ENCODE peak calls at places on chromosomes 12 and 14, in five cellular contexts. G is amniotic stem cell; S is lung; X is fibroblast of the aortic adventitia; N is activated T-cell treated with anti-CD3 and anti-CD28 coated beads, Interleukin-2, amount 50 U/mL, for 4 hours. D is an unnamed sample.

GRCh38 chr12:102769323-102769916 is 147.6 kb downstream of the PAH start:
- DNase-seq in G (peak; percentile 44), S (peak; percentile 37), X (peak; percentile 52), N (no peak), D (peak; percentile 48)

GRCh38 chr12:114762490-114763110 is 78.6 kb upstream of the TBX3 start:
- DNase-seq in G (no peak), S (no peak), X (peak; percentile 16), N (no peak), D (no peak)

GRCh38 chr12:102344691-102345090 is 135.7 kb downstream of the IGF1 start:
- DNase-seq in G (no peak), S (no peak), X (no peak), N (no peak), D (no peak)

GRCh38 chr14:100106260-100106659 is 41.0 kb downstream of the EVL start:
- DNase-seq in G (no peak), S (no peak), X (no peak), N (no peak), D (no peak)

GRCh38 chr12:98998697-98999299 is 353.7 kb downstream of the APAF1 start:
- DNase-seq in G (peak; percentile 29), S (no peak), X (peak; percentile 67), N (no peak), D (no peak)

GRCh38 chr12:57983858-57984505 is 42.6 kb downstream of the ATP23 start:
- DNase-seq in G (no peak), S (no peak), X (no peak), N (no peak), D (no peak)

GRCh38 chr12:101969-102878 is 35.7 kb downstream of the IQSEC3 start:
- DNase-seq in G (no peak), S (no peak), X (no peak), N (no peak), D (no peak)

GRCh38 chr12:55996201-55996714 is 818 bp upstream of the SUOX start:
- DNase-seq in G (peak; percentile 20), S (peak; percentile 67), X (peak; percentile 82), N (peak; percentile 58), D (peak; percentile 57)

GRCh38 chr12:66482880-66483279 is 180.6 kb downstream of the HELB start:
- DNase-seq in G (no peak), S (no peak), X (no peak), N (no peak), D (no peak)

GRCh38 chr12:80598004-80598606 is 109.3 kb upstream of the MYF6 start:
- DNase-seq in G (peak; percentile 82), S (no peak), X (peak; percentile 86), N (no peak), D (peak; percentile 3)

GRCh38 chr12:101804409-101804808 is 26.4 kb downstream of the GNPTAB start:
- DNase-seq in G (no peak), S (no peak), X (no peak), N (no peak), D (no peak)